ENCODE peak calls at places on chromosome 1, in seven cellular contexts. C is neural progenitor cell, I is body of pancreas, H is HL-60, U is lung, W is cardiac muscle cell, P is GM06990. Y is an unnamed sample.

GRCh38 chr1:212962509-212962908 is 12.2 kb downstream of the VASH2 start:
- DNase-seq in W (no peak), C (no peak), H (no peak), P (no peak), I (no peak), U (no peak), Y (no peak)

GRCh38 chr1:27314169-27314568 is 7.8 kb upstream of the TMEM222 start:
- DNase-seq in P (no peak), C (no peak), I (no peak), W (no peak), U (no peak), H (no peak), Y (peak)

GRCh38 chr1:169019419-169020058 is 87.0 kb upstream of the ATP1B1 start:
- DNase-seq in I (no peak), W (no peak), P (no peak), C (no peak), H (no peak), U (no peak), Y (no peak)

GRCh38 chr1:10755977-10756521 is 40.4 kb downstream of the CASZ1 start:
- DNase-seq in H (no peak), C (no peak), U (peak), W (no peak), I (no peak), P (peak), Y (no peak)

GRCh38 chr1:18302788-18303413 is 177.8 kb upstream of the KLHDC7A start:
- DNase-seq in H (no peak), C (peak), U (no peak), I (no peak), W (no peak), P (no peak), Y (no peak)

GRCh38 chr1:19676438-19676922 is 11.8 kb downstream of the HTR6 start:
- DNase-seq in P (no peak), I (peak), U (peak), C (peak), W (peak), H (no peak), Y (no peak)

GRCh38 chr1:9269078-9269501 is 23.6 kb upstream of the SPSB1 start:
- DNase-seq in P (no peak), H (no peak), I (no peak), W (no peak), U (no peak), C (no peak), Y (peak)

GRCh38 chr1:205162301-205162700 is 40.5 kb upstream of the RBBP5 start:
- DNase-seq in I (no peak), C (no peak), H (no peak), U (no peak), P (no peak), W (no peak), Y (no peak)

GRCh38 chr1:68202239-68202832 is 30.0 kb downstream of the WLS start:
- DNase-seq in P (no peak), I (no peak), U (no peak), C (no peak), H (no peak), W (no peak), Y (no peak)

GRCh38 chr1:235075121-235075954 is 53.3 kb downstream of the TOMM20 start:
- DNase-seq in W (no peak), H (no peak), U (peak), P (peak), I (peak), C (no peak), Y (no peak)

GRCh38 chr1:157968503-157968902 is 24.9 kb upstream of the KIRREL1 start:
- DNase-seq in H (no peak), C (no peak), W (no peak), I (no peak), U (no peak), P (no peak), Y (no peak)

GRCh38 chr1:100440075-100440809 is 87.9 kb downstream of the CDC14A start:
- DNase-seq in I (no peak), C (no peak), W (no peak), H (no peak), P (no peak), U (no peak), Y (no peak)

GRCh38 chr1:205915354-205915990 is 27.8 kb downstream of the SLC26A9 start:
- DNase-seq in I (no peak), U (no peak), W (peak), H (no peak), P (no peak), C (no peak), Y (no peak)

GRCh38 chr1:153642161-153642560 is 8.3 kb downstream of the CHTOP start:
- DNase-seq in U (no peak), H (no peak), I (no peak), W (no peak), C (no peak), P (no peak), Y (peak)

GRCh38 chr1:112536561-112536960 is 27.8 kb downstream of the WNT2B start:
- DNase-seq in P (no peak), W (no peak), C (no peak), U (no peak), I (no peak), H (no peak), Y (no peak)

GRCh38 chr1:192610114-192610958 is 25.6 kb upstream of the RGS13 start:
- DNase-seq in C (no peak), I (no peak), U (no peak), P (no peak), H (no peak), W (no peak), Y (no peak)

GRCh38 chr1:4678318-4678717 is 23.9 kb downstream of the AJAP1 start:
- DNase-seq in P (no peak), W (no peak), I (no peak), H (no peak), U (no peak), C (no peak), Y (no peak)

GRCh38 chr1:81231729-81232038 is 569.0 kb upstream of the ADGRL2 start:
- DNase-seq in P (no peak), W (no peak), H (no peak), C (no peak), U (no peak), I (no peak), Y (no peak)

GRCh38 chr1:32208891-32209309 is at the start of gene DCDC2B:
- DNase-seq in C (no peak), H (no peak), U (peak), W (no peak), P (no peak), I (peak), Y (no peak)

GRCh38 chr1:14095001-14095400 is 395.0 kb downstream of the PRDM2 start:
- DNase-seq in C (peak), H (peak), P (no peak), W (peak), I (no peak), U (no peak), Y (no peak)

GRCh38 chr1:185400057-185400456 is 83.0 kb upstream of the IVNS1ABP start:
- DNase-seq in W (no peak), H (peak), U (no peak), C (no peak), I (no peak), P (no peak), Y (no peak)

GRCh38 chr1:57770772-57771171 is 346.9 kb upstream of the DAB1 start:
- DNase-seq in U (no peak), C (peak), H (no peak), W (no peak), P (no peak), I (no peak), Y (no peak)

GRCh38 chr1:238060046-238060445 is 169.3 kb upstream of the ZP4 start:
- DNase-seq in C (no peak), H (no peak), U (no peak), I (no peak), P (no peak), W (peak), Y (no peak)

GRCh38 chr1:230745071-230745470 is 2.1 kb upstream of the CAPN9 start:
- DNase-seq in I (no peak), W (no peak), U (no peak), H (no peak), P (no peak), C (no peak), Y (no peak)

GRCh38 chr1:116553386-116554115 is 17.3 kb downstream of the CD58 start:
- DNase-seq in I (no peak), P (no peak), U (no peak), H (no peak), W (no peak), C (no peak), Y (no peak)

GRCh38 chr1:57623039-57623790 is 199.4 kb upstream of the DAB1 start:
- DNase-seq in U (no peak), H (no peak), I (peak), P (no peak), C (peak), W (peak), Y (no peak)

GRCh38 chr1:148386617-148387016 is 96.5 kb downstream of the PPIAL4G start:
- DNase-seq in I (no peak), P (no peak), H (no peak), U (no peak), C (no peak), W (no peak), Y (no peak)

GRCh38 chr1:166272851-166273250 is 106.0 kb upstream of the FAM78B start:
- DNase-seq in H (no peak), U (no peak), I (no peak), C (no peak), P (no peak), W (no peak), Y (no peak)

GRCh38 chr1:46533179-46533864 is 18.1 kb downstream of the KNCN start:
- DNase-seq in C (peak), U (no peak), W (peak), I (peak), H (no peak), P (peak), Y (no peak)

GRCh38 chr1:241612533-241613505 is 27.4 kb downstream of the CHML start:
- DNase-seq in C (no peak), U (no peak), H (no peak), P (no peak), W (no peak), I (no peak), Y (no peak)

DNA sequence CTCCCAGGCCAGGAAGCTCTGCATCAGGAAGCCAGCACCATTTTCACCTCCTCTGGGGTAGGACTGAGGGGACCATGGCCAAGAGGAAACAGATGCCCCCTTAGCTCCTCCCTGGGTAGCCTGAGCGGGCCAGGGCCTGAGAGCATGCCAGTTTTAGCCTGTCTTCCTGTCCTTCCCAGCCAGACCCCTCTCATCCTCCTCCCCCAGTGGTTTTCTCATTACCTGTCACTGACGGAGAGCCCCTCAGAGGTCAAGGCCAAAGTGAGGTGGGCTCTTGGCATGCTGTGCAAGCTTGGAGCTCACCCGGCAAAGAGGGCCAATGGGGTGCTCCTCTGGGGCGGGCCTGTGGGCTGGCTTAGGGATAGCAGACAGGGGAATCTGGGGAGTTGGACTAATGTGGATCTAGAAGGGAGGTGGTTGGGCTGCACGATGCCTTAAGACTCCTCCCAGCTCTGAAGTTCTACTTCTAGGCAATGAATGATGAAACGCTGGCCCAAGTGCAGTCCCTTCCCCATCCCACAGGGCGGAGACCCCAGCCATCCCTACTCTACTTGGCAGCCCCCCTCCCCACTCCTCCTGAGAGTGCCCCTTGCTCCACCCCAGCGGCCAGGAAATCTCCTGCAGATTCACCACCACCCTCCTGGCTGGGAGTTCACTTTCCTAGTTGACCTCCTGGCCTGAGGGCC is 9.5 kb upstream of the LMNA start:
- DNase-seq in U (no peak), H (no peak), C (no peak), W (no peak), P (no peak), I (no peak), Y (no peak)
- TF ChIP-seq CTCF in U (no peak), H (no peak), C (peak), W (no peak), P (no peak), I (no peak), Y (peak)

GRCh38 chr1:41420351-41420750 is 59.1 kb downstream of the FOXO6 start:
- DNase-seq in U (no peak), I (no peak), C (no peak), P (no peak), H (no peak), W (no peak), Y (no peak)

GRCh38 chr1:41419584-41420295 is 58.5 kb downstream of the FOXO6 start:
- DNase-seq in I (no peak), U (no peak), H (no peak), W (no peak), C (no peak), P (no peak), Y (no peak)

GRCh38 chr1:41417746-41418145 is 56.5 kb downstream of the FOXO6 start:
- DNase-seq in C (no peak), W (no peak), I (no peak), H (no peak), P (no peak), U (no peak), Y (no peak)

GRCh38 chr1:41417335-41417682 is 56.1 kb downstream of the FOXO6 start:
- DNase-seq in W (no peak), C (no peak), H (no peak), P (no peak), U (no peak), I (no peak), Y (no peak)

GRCh38 chr1:41418868-41419583 is 57.8 kb downstream of the FOXO6 start:
- DNase-seq in W (no peak), P (no peak), I (peak), C (peak), H (no peak), U (peak), Y (no peak)
- TF ChIP-seq CTCF in W (peak), P (no peak), I (no peak), C (no peak), H (no peak), U (no peak), Y (peak)

DNA sequence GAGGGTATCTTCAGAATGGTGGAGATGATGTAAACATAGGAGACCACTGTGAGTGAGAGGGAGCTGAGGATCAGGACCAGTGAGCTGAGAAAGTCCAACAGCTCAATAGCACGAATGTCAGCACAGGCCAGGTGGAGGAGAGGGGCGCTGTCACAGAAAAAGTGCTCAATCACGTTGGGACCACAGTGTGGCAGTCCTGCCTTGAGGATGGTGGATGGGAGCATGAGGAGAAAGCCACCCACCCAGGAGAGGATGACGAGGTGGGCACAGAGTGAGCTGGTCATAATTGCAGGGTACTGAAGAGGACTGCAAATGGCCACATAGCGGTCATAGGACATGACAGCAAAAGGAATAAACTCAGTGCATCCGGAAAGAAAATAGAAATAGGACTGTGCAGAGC is 8.1 kb downstream of the OR11L1 start:
- DNase-seq in I (no peak), H (no peak), C (no peak), W (no peak), P (no peak), U (no peak), Y (no peak)
- TF ChIP-seq CTCF in I (no peak), H (no peak), C (no peak), W (no peak), P (no peak), U (no peak), Y (no peak)

GRCh38 chr1:3410435-3410915 is 44.0 kb upstream of the ARHGEF16 start:
- DNase-seq in W (no peak), I (no peak), H (no peak), U (no peak), C (no peak), P (no peak), Y (no peak)

GRCh38 chr1:3412376-3412775 is 42.1 kb upstream of the ARHGEF16 start:
- DNase-seq in W (no peak), I (no peak), C (no peak), H (no peak), P (no peak), U (no peak), Y (no peak)

GRCh38 chr1:3408751-3409266 is 45.7 kb upstream of the ARHGEF16 start:
- DNase-seq in U (no peak), H (no peak), I (no peak), P (no peak), C (no peak), W (no peak), Y (no peak)

GRCh38 chr1:3411806-3412205 is 42.7 kb upstream of the ARHGEF16 start:
- DNase-seq in P (no peak), H (no peak), C (no peak), U (no peak), I (no peak), W (no peak), Y (no peak)

GRCh38 chr1:3409737-3410434 is 44.6 kb upstream of the ARHGEF16 start:
- DNase-seq in P (no peak), U (no peak), W (peak), I (peak), H (no peak), C (peak), Y (no peak)
- TF ChIP-seq CTCF in P (no peak), U (no peak), W (peak), I (peak), H (no peak), C (peak), Y (peak)

DNA sequence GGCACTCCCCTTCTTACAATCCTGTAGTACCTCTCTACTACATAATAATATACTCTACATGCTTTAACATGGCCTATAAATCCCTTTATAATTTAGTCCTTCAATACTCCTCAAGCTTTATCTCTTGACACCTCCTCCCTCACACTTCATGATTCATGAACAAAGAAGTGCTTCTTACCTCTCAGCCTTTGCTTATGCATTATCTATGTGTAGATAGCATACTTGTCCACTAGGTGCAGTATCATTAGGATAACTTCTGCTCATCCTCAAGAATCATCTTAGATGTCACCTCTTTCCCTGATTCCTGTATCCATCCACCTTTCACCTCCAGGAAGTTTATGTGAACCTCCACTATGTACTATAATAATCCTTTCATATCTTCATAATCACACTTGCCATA is 74.4 kb downstream of the COL24A1 start:
- DNase-seq in H (no peak), P (no peak), U (no peak), C (no peak), W (no peak), I (no peak), Y (no peak)
- TF ChIP-seq CTCF in H (peak), P (peak), U (no peak), C (peak), W (peak), I (no peak), Y (peak)

DNA sequence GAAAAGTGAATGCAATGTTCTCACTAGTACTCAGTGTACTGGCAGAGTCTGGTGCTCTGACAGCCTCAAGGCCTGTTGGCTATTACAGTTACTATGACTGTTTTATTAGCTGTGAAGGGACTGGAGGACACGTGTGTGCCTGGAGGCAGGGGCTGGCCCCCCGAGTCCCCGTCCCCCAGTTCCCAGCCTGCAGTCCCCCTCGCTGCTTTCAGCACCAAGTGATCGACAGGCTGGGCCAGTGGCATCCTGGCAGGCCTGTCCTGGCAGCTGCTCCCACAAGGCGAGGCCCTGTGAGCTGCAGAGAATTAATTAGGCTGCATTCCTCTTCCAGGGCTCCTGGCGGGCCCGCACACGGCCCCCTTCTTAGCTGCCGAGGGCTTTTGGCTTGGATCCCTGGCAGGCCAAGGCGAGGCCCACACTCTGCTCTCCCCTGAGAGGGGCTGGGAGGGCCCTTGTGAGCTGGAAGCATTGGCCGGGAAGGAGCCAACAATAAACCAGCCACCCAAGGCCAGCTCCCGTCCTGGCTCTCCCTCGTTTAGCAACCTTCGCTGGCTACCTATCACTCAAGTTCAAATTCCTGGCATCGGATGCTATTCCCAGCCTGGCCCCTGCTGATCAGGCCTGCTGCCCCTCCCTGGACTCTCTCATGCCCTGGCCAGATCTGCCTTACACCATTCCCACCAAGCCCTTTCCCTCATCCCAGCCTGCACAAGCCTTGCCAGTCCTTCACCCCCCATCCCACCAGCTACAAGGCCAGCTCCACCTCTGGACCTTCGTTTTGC is 9.8 kb downstream of the EDN2 start:
- DNase-seq in W (no peak), P (no peak), H (no peak), I (peak), U (no peak), C (peak), Y (peak)
- TF ChIP-seq CTCF in W (no peak), P (no peak), H (no peak), I (no peak), U (no peak), C (no peak), Y (no peak)

GRCh38 chr1:66599899-66600737 is 66.2 kb downstream of the SGIP1 start:
- DNase-seq in I (no peak), U (no peak), P (no peak), H (no peak), C (no peak), W (no peak), Y (no peak)

GRCh38 chr1:66598670-66599069 is 64.7 kb downstream of the SGIP1 start:
- DNase-seq in C (no peak), W (no peak), H (no peak), U (no peak), P (no peak), I (no peak), Y (no peak)

GRCh38 chr1:66597500-66597899 is 63.5 kb downstream of the SGIP1 start:
- DNase-seq in U (no peak), I (no peak), P (no peak), H (no peak), C (no peak), W (no peak), Y (no peak)

GRCh38 chr1:66596191-66596590 is 62.2 kb downstream of the SGIP1 start:
- DNase-seq in H (no peak), I (no peak), W (no peak), U (no peak), P (no peak), C (no peak), Y (no peak)

GRCh38 chr1:66599346-66599745 is 65.4 kb downstream of the SGIP1 start:
- DNase-seq in W (no peak), P (no peak), C (no peak), U (no peak), I (no peak), H (no peak), Y (no peak)
- TF ChIP-seq CTCF in W (no peak), P (no peak), C (no peak), U (no peak), I (no peak), H (no peak), Y (no peak)